ENCODE peak calls at places on chromosomes 5 and 9, in eight cellular contexts. One of them, this sample, is unnamed.

GRCh38 chr5:151155777-151156731 is 1.5 kb downstream of the ANXA6 start:
- DNase-seq in lower leg skin: peak
- DNase-seq in PC-3: no peak
- DNase-seq in T-helper 1 cell: no peak
- DNase-seq in MCF 10A: no peak
- DNase-seq in myocyte: peak
- DNase-seq in fibroblast of gingiva: peak
- DNase-seq in heart left ventricle: peak
- DNase-seq in this sample: peak

GRCh38 chr9:93436655-93437407 is 14.7 kb upstream of the FAM120A start:
- DNase-seq in lower leg skin: no peak
- DNase-seq in MCF 10A: no peak
- DNase-seq in fibroblast of gingiva: no peak
- DNase-seq in PC-3: no peak
- DNase-seq in heart left ventricle: no peak
- DNase-seq in T-helper 1 cell: no peak
- DNase-seq in myocyte: no peak
- DNase-seq in this sample: no peak

GRCh38 chr9:100714372-100715099 is 136.7 kb downstream of the CAVIN4 start:
- DNase-seq in myocyte: peak
- DNase-seq in lower leg skin: no peak
- DNase-seq in MCF 10A: peak
- DNase-seq in T-helper 1 cell: peak
- DNase-seq in heart left ventricle: no peak
- DNase-seq in fibroblast of gingiva: peak
- DNase-seq in PC-3: peak
- DNase-seq in this sample: peak

GRCh38 chr9:110573305-110573704 is 6.2 kb downstream of the SVEP1 start:
- DNase-seq in myocyte: no peak
- DNase-seq in PC-3: no peak
- DNase-seq in fibroblast of gingiva: no peak
- DNase-seq in T-helper 1 cell: no peak
- DNase-seq in MCF 10A: no peak
- DNase-seq in heart left ventricle: no peak
- DNase-seq in lower leg skin: no peak
- DNase-seq in this sample: no peak

GRCh38 chr5:41636605-41637004 is 126.2 kb upstream of the PLCXD3 start:
- DNase-seq in fibroblast of gingiva: no peak
- DNase-seq in heart left ventricle: no peak
- DNase-seq in lower leg skin: no peak
- DNase-seq in MCF 10A: peak
- DNase-seq in PC-3: peak
- DNase-seq in myocyte: peak
- DNase-seq in T-helper 1 cell: no peak
- DNase-seq in this sample: peak

GRCh38 chr5:134585966-134586365 is 46.7 kb downstream of the SAR1B start:
- DNase-seq in heart left ventricle: no peak
- DNase-seq in fibroblast of gingiva: no peak
- DNase-seq in myocyte: no peak
- DNase-seq in lower leg skin: peak
- DNase-seq in MCF 10A: no peak
- DNase-seq in PC-3: no peak
- DNase-seq in T-helper 1 cell: no peak
- DNase-seq in this sample: no peak

GRCh38 chr5:120476063-120476462 is 12.0 kb downstream of the PRR16 start:
- DNase-seq in fibroblast of gingiva: no peak
- DNase-seq in lower leg skin: no peak
- DNase-seq in heart left ventricle: no peak
- DNase-seq in PC-3: no peak
- DNase-seq in T-helper 1 cell: no peak
- DNase-seq in myocyte: no peak
- DNase-seq in MCF 10A: no peak
- DNase-seq in this sample: no peak

GRCh38 chr9:100580255-100580654 is 2.4 kb downstream of the CAVIN4 start:
- DNase-seq in myocyte: peak
- DNase-seq in PC-3: no peak
- DNase-seq in T-helper 1 cell: no peak
- DNase-seq in MCF 10A: no peak
- DNase-seq in heart left ventricle: no peak
- DNase-seq in fibroblast of gingiva: no peak
- DNase-seq in lower leg skin: no peak
- DNase-seq in this sample: no peak

GRCh38 chr5:133700251-133700650 is 87.9 kb upstream of the FSTL4 start:
- DNase-seq in fibroblast of gingiva: no peak
- DNase-seq in T-helper 1 cell: no peak
- DNase-seq in PC-3: no peak
- DNase-seq in lower leg skin: peak
- DNase-seq in myocyte: no peak
- DNase-seq in heart left ventricle: no peak
- DNase-seq in MCF 10A: no peak
- DNase-seq in this sample: no peak

GRCh38 chr9:87876708-87877107 is 6.0 kb upstream of the SPATA31E1 start:
- DNase-seq in fibroblast of gingiva: no peak
- DNase-seq in myocyte: no peak
- DNase-seq in lower leg skin: no peak
- DNase-seq in heart left ventricle: no peak
- DNase-seq in T-helper 1 cell: no peak
- DNase-seq in PC-3: no peak
- DNase-seq in MCF 10A: no peak
- DNase-seq in this sample: no peak

GRCh38 chr5:126339215-126339805 is 83.9 kb upstream of the GRAMD2B start:
- DNase-seq in lower leg skin: no peak
- DNase-seq in myocyte: peak
- DNase-seq in PC-3: peak
- DNase-seq in fibroblast of gingiva: peak
- DNase-seq in heart left ventricle: no peak
- DNase-seq in T-helper 1 cell: peak
- DNase-seq in MCF 10A: peak
- DNase-seq in this sample: peak

GRCh38 chr9:126915281-126915816 is 767 bp downstream of the RALGPS1 start:
- DNase-seq in heart left ventricle: no peak
- DNase-seq in MCF 10A: peak
- DNase-seq in T-helper 1 cell: peak
- DNase-seq in fibroblast of gingiva: no peak
- DNase-seq in lower leg skin: peak
- DNase-seq in myocyte: no peak
- DNase-seq in PC-3: peak
- DNase-seq in this sample: no peak

GRCh38 chr5:164188733-164189148 is 683.3 kb downstream of the MAT2B start:
- DNase-seq in PC-3: no peak
- DNase-seq in myocyte: peak
- DNase-seq in T-helper 1 cell: no peak
- DNase-seq in MCF 10A: no peak
- DNase-seq in heart left ventricle: no peak
- DNase-seq in lower leg skin: no peak
- DNase-seq in fibroblast of gingiva: no peak
- DNase-seq in this sample: no peak

GRCh38 chr9:83511051-83511450 is 27.1 kb downstream of the FRMD3 start:
- DNase-seq in T-helper 1 cell: no peak
- DNase-seq in myocyte: no peak
- DNase-seq in heart left ventricle: no peak
- DNase-seq in MCF 10A: peak
- DNase-seq in lower leg skin: no peak
- DNase-seq in fibroblast of gingiva: no peak
- DNase-seq in PC-3: peak
- DNase-seq in this sample: no peak

GRCh38 chr9:123611228-123611627 is 255.2 kb downstream of the CRB2 start:
- DNase-seq in myocyte: peak
- DNase-seq in T-helper 1 cell: no peak
- DNase-seq in PC-3: no peak
- DNase-seq in lower leg skin: no peak
- DNase-seq in MCF 10A: no peak
- DNase-seq in fibroblast of gingiva: peak
- DNase-seq in heart left ventricle: no peak
- DNase-seq in this sample: peak

GRCh38 chr9:137454506-137455360 is 4.4 kb downstream of the NSMF start:
- DNase-seq in fibroblast of gingiva: no peak
- DNase-seq in MCF 10A: no peak
- DNase-seq in PC-3: no peak
- DNase-seq in lower leg skin: peak
- DNase-seq in myocyte: no peak
- DNase-seq in heart left ventricle: peak
- DNase-seq in T-helper 1 cell: no peak
- DNase-seq in this sample: no peak

GRCh38 chr5:36734422-36734821 is 128.0 kb downstream of the SLC1A3 start:
- DNase-seq in fibroblast of gingiva: peak
- DNase-seq in heart left ventricle: no peak
- DNase-seq in lower leg skin: no peak
- DNase-seq in MCF 10A: peak
- DNase-seq in myocyte: peak
- DNase-seq in T-helper 1 cell: no peak
- DNase-seq in PC-3: peak
- DNase-seq in this sample: peak

GRCh38 chr5:82881571-82882200 is 195.5 kb downstream of the TMEM167A start:
- DNase-seq in T-helper 1 cell: no peak
- DNase-seq in PC-3: no peak
- DNase-seq in lower leg skin: no peak
- DNase-seq in fibroblast of gingiva: no peak
- DNase-seq in MCF 10A: no peak
- DNase-seq in heart left ventricle: no peak
- DNase-seq in myocyte: no peak
- DNase-seq in this sample: no peak

GRCh38 chr9:118962426-118962825 is 406.8 kb downstream of the BRINP1 start:
- DNase-seq in heart left ventricle: no peak
- DNase-seq in T-helper 1 cell: no peak
- DNase-seq in PC-3: no peak
- DNase-seq in fibroblast of gingiva: no peak
- DNase-seq in lower leg skin: no peak
- DNase-seq in MCF 10A: no peak
- DNase-seq in myocyte: peak
- DNase-seq in this sample: no peak

GRCh38 chr9:79946718-79947117 is 375.0 kb downstream of the TLE4 start:
- DNase-seq in MCF 10A: no peak
- DNase-seq in heart left ventricle: no peak
- DNase-seq in myocyte: peak
- DNase-seq in T-helper 1 cell: no peak
- DNase-seq in lower leg skin: no peak
- DNase-seq in PC-3: no peak
- DNase-seq in fibroblast of gingiva: no peak
- DNase-seq in this sample: peak

GRCh38 chr9:76138360-76138759 is 247.9 kb downstream of the PCSK5 start:
- DNase-seq in lower leg skin: no peak
- DNase-seq in T-helper 1 cell: no peak
- DNase-seq in PC-3: no peak
- DNase-seq in heart left ventricle: no peak
- DNase-seq in myocyte: no peak
- DNase-seq in MCF 10A: no peak
- DNase-seq in fibroblast of gingiva: no peak
- DNase-seq in this sample: no peak

GRCh38 chr5:10601246-10602030 is 37.6 kb downstream of the ANKRD33B start:
- DNase-seq in MCF 10A: peak
- DNase-seq in heart left ventricle: peak
- DNase-seq in lower leg skin: peak
- DNase-seq in fibroblast of gingiva: peak
- DNase-seq in T-helper 1 cell: no peak
- DNase-seq in myocyte: peak
- DNase-seq in PC-3: peak
- DNase-seq in this sample: peak

GRCh38 chr9:133991211-133991921 is 758 bp downstream of the VAV2 start:
- DNase-seq in fibroblast of gingiva: no peak
- DNase-seq in MCF 10A: no peak
- DNase-seq in PC-3: no peak
- DNase-seq in myocyte: no peak
- DNase-seq in T-helper 1 cell: no peak
- DNase-seq in lower leg skin: no peak
- DNase-seq in heart left ventricle: no peak
- DNase-seq in this sample: peak